ENCODE peak calls at places on chromosomes 5 and 9, in seven cellular contexts. One of them, this sample, is unnamed.

GRCh38 chr5:8826491-8826890 is 719.4 kb downstream of the SEMA5A start:
- DNase-seq in Peyer's patch: no peak
- DNase-seq in spleen: no peak
- DNase-seq in pancreas: no peak
- DNase-seq in right atrium auricular region: no peak
- DNase-seq in cardiac muscle cell: no peak
- DNase-seq in gastrocnemius medialis: no peak
- DNase-seq in this sample: no peak

GRCh38 chr9:14466429-14466818 is 152.5 kb upstream of the NFIB start:
- DNase-seq in Peyer's patch: no peak
- DNase-seq in spleen: no peak
- DNase-seq in pancreas: no peak
- DNase-seq in right atrium auricular region: no peak
- DNase-seq in cardiac muscle cell: no peak
- DNase-seq in gastrocnemius medialis: no peak
- DNase-seq in this sample: no peak

GRCh38 chr5:37940931-37941623 is 101.2 kb upstream of the GDNF start:
- DNase-seq in Peyer's patch: no peak
- DNase-seq in spleen: no peak
- DNase-seq in pancreas: no peak
- DNase-seq in right atrium auricular region: no peak
- DNase-seq in cardiac muscle cell: no peak
- DNase-seq in gastrocnemius medialis: no peak
- DNase-seq in this sample: no peak

GRCh38 chr9:113564804-113565237 is 101.3 kb downstream of the RGS3 start:
- DNase-seq in Peyer's patch: no peak
- DNase-seq in spleen: peak; percentile 80
- DNase-seq in pancreas: peak; percentile 70
- DNase-seq in right atrium auricular region: peak; percentile 79
- DNase-seq in cardiac muscle cell: peak; percentile 66
- DNase-seq in gastrocnemius medialis: peak; percentile 45
- DNase-seq in this sample: no peak

GRCh38 chr5:72280655-72281069 is 39.4 kb downstream of the MRPS27 start:
- DNase-seq in Peyer's patch: no peak
- DNase-seq in spleen: no peak
- DNase-seq in pancreas: no peak
- DNase-seq in right atrium auricular region: no peak
- DNase-seq in cardiac muscle cell: peak; percentile 14
- DNase-seq in gastrocnemius medialis: no peak
- DNase-seq in this sample: no peak

GRCh38 chr5:165457854-165458481 is 1952.5 kb downstream of the MAT2B start:
- DNase-seq in Peyer's patch: no peak
- DNase-seq in spleen: no peak
- DNase-seq in pancreas: peak; percentile 20
- DNase-seq in right atrium auricular region: no peak
- DNase-seq in cardiac muscle cell: peak; percentile 62
- DNase-seq in gastrocnemius medialis: no peak
- DNase-seq in this sample: no peak

GRCh38 chr5:41637424-41637823 is 127.0 kb upstream of the PLCXD3 start:
- DNase-seq in Peyer's patch: no peak
- DNase-seq in spleen: peak; percentile 72
- DNase-seq in pancreas: no peak
- DNase-seq in right atrium auricular region: no peak
- DNase-seq in cardiac muscle cell: no peak
- DNase-seq in gastrocnemius medialis: no peak
- DNase-seq in this sample: no peak

GRCh38 chr5:69449511-69449910 is 34.6 kb downstream of the MARVELD2 start:
- DNase-seq in Peyer's patch: no peak
- DNase-seq in spleen: no peak
- DNase-seq in pancreas: no peak
- DNase-seq in right atrium auricular region: no peak
- DNase-seq in cardiac muscle cell: no peak
- DNase-seq in gastrocnemius medialis: no peak
- DNase-seq in this sample: no peak

GRCh38 chr9:134236001-134236421 is 71.6 kb upstream of the RNU6ATAC start:
- DNase-seq in Peyer's patch: no peak
- DNase-seq in spleen: no peak
- DNase-seq in pancreas: no peak
- DNase-seq in right atrium auricular region: peak; percentile 65
- DNase-seq in cardiac muscle cell: no peak
- DNase-seq in gastrocnemius medialis: no peak
- DNase-seq in this sample: no peak

GRCh38 chr9:123131258-123131657 is 97.8 kb downstream of the GPR21 start:
- DNase-seq in Peyer's patch: no peak
- DNase-seq in spleen: no peak
- DNase-seq in pancreas: no peak
- DNase-seq in right atrium auricular region: no peak
- DNase-seq in cardiac muscle cell: peak; percentile 27
- DNase-seq in gastrocnemius medialis: no peak
- DNase-seq in this sample: no peak

GRCh38 chr5:115963566-115963965 is 1.3 kb downstream of the LVRN start:
- DNase-seq in Peyer's patch: no peak
- DNase-seq in spleen: no peak
- DNase-seq in pancreas: no peak
- DNase-seq in right atrium auricular region: no peak
- DNase-seq in cardiac muscle cell: peak; percentile 5
- DNase-seq in gastrocnemius medialis: peak; percentile 19
- DNase-seq in this sample: no peak

GRCh38 chr5:155103164-155103563 is 89.6 kb downstream of the KIF4B start:
- DNase-seq in Peyer's patch: no peak
- DNase-seq in spleen: no peak
- DNase-seq in pancreas: no peak
- DNase-seq in right atrium auricular region: no peak
- DNase-seq in cardiac muscle cell: no peak
- DNase-seq in gastrocnemius medialis: no peak
- DNase-seq in this sample: no peak

GRCh38 chr9:135705376-135705775 is 3.4 kb downstream of the KCNT1 start:
- DNase-seq in Peyer's patch: no peak
- DNase-seq in spleen: no peak
- DNase-seq in pancreas: peak; percentile 49
- DNase-seq in right atrium auricular region: no peak
- DNase-seq in cardiac muscle cell: no peak
- DNase-seq in gastrocnemius medialis: no peak
- DNase-seq in this sample: no peak

GRCh38 chr9:15935661-15936315 is 382.9 kb downstream of the CCDC171 start:
- DNase-seq in Peyer's patch: no peak
- DNase-seq in spleen: no peak
- DNase-seq in pancreas: no peak
- DNase-seq in right atrium auricular region: no peak
- DNase-seq in cardiac muscle cell: no peak
- DNase-seq in gastrocnemius medialis: no peak
- DNase-seq in this sample: no peak

GRCh38 chr9:33785914-33786313 is 9.4 kb upstream of the PRSS3 start:
- DNase-seq in Peyer's patch: no peak
- DNase-seq in spleen: no peak
- DNase-seq in pancreas: peak; percentile 51
- DNase-seq in right atrium auricular region: no peak
- DNase-seq in cardiac muscle cell: no peak
- DNase-seq in gastrocnemius medialis: no peak
- DNase-seq in this sample: no peak

GRCh38 chr9:33778700-33779351 is 16.5 kb upstream of the PRSS3 start:
- DNase-seq in Peyer's patch: peak; percentile 40
- DNase-seq in spleen: no peak
- DNase-seq in pancreas: peak; percentile 54
- DNase-seq in right atrium auricular region: no peak
- DNase-seq in cardiac muscle cell: peak; percentile 66
- DNase-seq in gastrocnemius medialis: no peak
- DNase-seq in this sample: peak; percentile 20

GRCh38 chr9:33782395-33783152 is 12.8 kb upstream of the PRSS3 start:
- DNase-seq in Peyer's patch: no peak
- DNase-seq in spleen: no peak
- DNase-seq in pancreas: no peak
- DNase-seq in right atrium auricular region: no peak
- DNase-seq in cardiac muscle cell: no peak
- DNase-seq in gastrocnemius medialis: no peak
- DNase-seq in this sample: no peak

GRCh38 chr9:33776578-33776977 is 18.8 kb upstream of the PRSS3 start:
- DNase-seq in Peyer's patch: no peak
- DNase-seq in spleen: no peak
- DNase-seq in pancreas: no peak
- DNase-seq in right atrium auricular region: no peak
- DNase-seq in cardiac muscle cell: no peak
- DNase-seq in gastrocnemius medialis: no peak
- DNase-seq in this sample: no peak

DNA sequence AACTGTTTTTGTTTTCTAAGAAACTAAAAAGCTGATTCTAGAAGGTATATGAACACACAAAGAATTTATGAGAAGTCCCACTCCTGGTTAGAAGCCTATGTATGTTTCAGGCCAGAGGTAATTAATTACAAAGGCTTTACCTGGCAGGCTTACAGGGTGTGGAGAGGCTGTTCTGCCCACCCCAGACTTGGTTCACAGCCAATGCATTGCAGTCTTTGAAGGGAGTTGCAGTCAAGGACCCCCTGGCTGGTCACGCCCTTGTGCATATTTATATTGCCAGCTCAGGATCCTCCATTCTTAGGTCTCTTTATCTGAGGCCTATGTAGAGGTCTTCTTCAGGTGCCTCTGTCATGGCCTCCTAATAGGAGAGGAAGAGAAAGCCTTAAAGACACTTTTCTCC is 13.6 kb upstream of the PRSS3 start:
- DNase-seq in Peyer's patch: no peak
- DNase-seq in spleen: no peak
- DNase-seq in pancreas: no peak
- DNase-seq in right atrium auricular region: no peak
- DNase-seq in cardiac muscle cell: no peak
- DNase-seq in gastrocnemius medialis: no peak
- DNase-seq in this sample: no peak
- TF ChIP-seq CTCF in Peyer's patch: no peak
- TF ChIP-seq CTCF in spleen: no peak
- TF ChIP-seq CTCF in pancreas: no peak
- TF ChIP-seq CTCF in right atrium auricular region: no peak
- TF ChIP-seq CTCF in cardiac muscle cell: no peak
- TF ChIP-seq CTCF in gastrocnemius medialis: no peak
- TF ChIP-seq CTCF in this sample: no peak

GRCh38 chr9:91199739-91200497 is 161.8 kb downstream of the AUH start:
- DNase-seq in Peyer's patch: no peak
- DNase-seq in spleen: no peak
- DNase-seq in pancreas: no peak
- DNase-seq in right atrium auricular region: peak; percentile 56
- DNase-seq in cardiac muscle cell: no peak
- DNase-seq in gastrocnemius medialis: peak; percentile 47
- DNase-seq in this sample: no peak
- H3K27ac ChIP-seq in Peyer's patch: no peak overlapping the region
- H3K27ac ChIP-seq in spleen: peak overlapping the region; percentile 23
- H3K27ac ChIP-seq in pancreas: no peak overlapping the region
- H3K27ac ChIP-seq in right atrium auricular region: peak overlapping the region; percentile 1
- H3K27ac ChIP-seq in cardiac muscle cell: no peak overlapping the region
- H3K27ac ChIP-seq in gastrocnemius medialis: peak overlapping the region; percentile 99
- H3K27ac ChIP-seq in this sample: no peak overlapping the region

DNA sequence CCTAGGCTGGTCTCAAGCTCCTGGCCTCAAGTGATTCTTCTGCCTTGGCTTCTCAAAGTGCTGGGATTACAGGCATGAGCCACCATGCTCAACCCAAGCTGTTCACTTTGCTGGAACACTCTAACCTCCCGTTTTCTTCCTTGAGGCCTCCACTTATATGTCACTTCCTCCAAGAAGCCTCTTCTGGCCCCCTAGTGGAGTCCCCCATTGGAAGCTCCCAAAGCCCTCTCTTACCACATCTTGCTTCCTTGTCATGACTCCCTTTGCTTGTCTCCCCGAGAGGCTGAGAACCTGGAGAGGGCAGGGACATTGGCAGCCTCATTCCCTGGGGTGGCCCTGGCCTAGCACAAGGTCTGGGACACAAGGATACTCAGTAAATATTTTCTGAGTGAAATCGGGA is 80.8 kb downstream of the PDE6A start:
- DNase-seq in Peyer's patch: no peak
- DNase-seq in spleen: no peak
- DNase-seq in pancreas: no peak
- DNase-seq in right atrium auricular region: no peak
- DNase-seq in cardiac muscle cell: no peak
- DNase-seq in gastrocnemius medialis: no peak
- DNase-seq in this sample: no peak
- TF ChIP-seq CTCF in Peyer's patch: no peak
- TF ChIP-seq CTCF in spleen: no peak
- TF ChIP-seq CTCF in pancreas: no peak
- TF ChIP-seq CTCF in right atrium auricular region: no peak
- TF ChIP-seq CTCF in cardiac muscle cell: no peak
- TF ChIP-seq CTCF in gastrocnemius medialis: no peak
- TF ChIP-seq CTCF in this sample: no peak

GRCh38 chr9:73042155-73042554 is 89.3 kb upstream of the ALDH1A1 start:
- DNase-seq in Peyer's patch: no peak
- DNase-seq in spleen: no peak
- DNase-seq in pancreas: no peak
- DNase-seq in right atrium auricular region: no peak
- DNase-seq in cardiac muscle cell: no peak
- DNase-seq in gastrocnemius medialis: no peak
- DNase-seq in this sample: no peak

GRCh38 chr9:73038613-73039012 is 85.8 kb upstream of the ALDH1A1 start:
- DNase-seq in Peyer's patch: no peak
- DNase-seq in spleen: no peak
- DNase-seq in pancreas: peak; percentile 23
- DNase-seq in right atrium auricular region: no peak
- DNase-seq in cardiac muscle cell: no peak
- DNase-seq in gastrocnemius medialis: peak; percentile 24
- DNase-seq in this sample: no peak

GRCh38 chr9:73038089-73038509 is 85.2 kb upstream of the ALDH1A1 start:
- DNase-seq in Peyer's patch: no peak
- DNase-seq in spleen: no peak
- DNase-seq in pancreas: no peak
- DNase-seq in right atrium auricular region: no peak
- DNase-seq in cardiac muscle cell: no peak
- DNase-seq in gastrocnemius medialis: no peak
- DNase-seq in this sample: no peak

GRCh38 chr9:73039253-73039915 is 86.5 kb upstream of the ALDH1A1 start:
- DNase-seq in Peyer's patch: no peak
- DNase-seq in spleen: no peak
- DNase-seq in pancreas: no peak
- DNase-seq in right atrium auricular region: no peak
- DNase-seq in cardiac muscle cell: no peak
- DNase-seq in gastrocnemius medialis: peak; percentile 25
- DNase-seq in this sample: no peak

DNA sequence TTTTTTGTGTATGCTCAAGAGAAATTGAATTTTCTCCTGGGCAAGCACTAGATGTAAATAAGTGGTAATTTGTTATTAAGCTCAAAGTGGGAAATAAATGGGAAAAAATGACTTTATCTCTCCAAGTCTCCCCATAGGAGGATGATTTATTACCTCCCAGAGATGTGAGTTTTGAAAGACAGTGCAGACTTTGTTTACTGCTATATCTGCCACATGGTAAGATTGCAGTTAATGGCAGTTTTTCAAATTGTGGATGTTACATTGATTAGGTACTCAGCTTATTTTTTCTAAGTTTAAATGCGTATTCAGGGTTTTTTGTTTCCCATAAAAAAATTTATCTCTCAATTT is 87.0 kb upstream of the ALDH1A1 start:
- DNase-seq in Peyer's patch: no peak
- DNase-seq in spleen: no peak
- DNase-seq in pancreas: no peak
- DNase-seq in right atrium auricular region: no peak
- DNase-seq in cardiac muscle cell: no peak
- DNase-seq in gastrocnemius medialis: no peak
- DNase-seq in this sample: no peak
- H3K27ac ChIP-seq in Peyer's patch: no peak overlapping the region
- H3K27ac ChIP-seq in spleen: no peak overlapping the region
- H3K27ac ChIP-seq in pancreas: no peak overlapping the region
- H3K27ac ChIP-seq in right atrium auricular region: no peak overlapping the region
- H3K27ac ChIP-seq in cardiac muscle cell: no peak overlapping the region
- H3K27ac ChIP-seq in gastrocnemius medialis: no peak overlapping the region
- H3K27ac ChIP-seq in this sample: no peak overlapping the region

GRCh38 chr5:177489119-177489716 is 8.2 kb downstream of the PDLIM7 start:
- DNase-seq in Peyer's patch: no peak
- DNase-seq in spleen: no peak
- DNase-seq in pancreas: no peak
- DNase-seq in right atrium auricular region: no peak
- DNase-seq in cardiac muscle cell: no peak
- DNase-seq in gastrocnemius medialis: no peak
- DNase-seq in this sample: no peak
- TF ChIP-seq CTCF in Peyer's patch: no peak
- TF ChIP-seq CTCF in spleen: no peak
- TF ChIP-seq CTCF in pancreas: no peak
- TF ChIP-seq CTCF in right atrium auricular region: no peak
- TF ChIP-seq CTCF in cardiac muscle cell: no peak
- TF ChIP-seq CTCF in gastrocnemius medialis: no peak
- TF ChIP-seq CTCF in this sample: no peak

This sample was measured in CD4-positive, alpha-beta T cell.